ENCODE peak calls at places on chromosomes 3 and 15, in eight cellular contexts. E, R, G, F, C, K, W and L are unnamed samples.
A peak's percentile ranks its signal among the peaks of the same experiment; 100 is the strongest.

GRCh38 chr3:14154242-14154641 is 24.2 kb downstream of the XPC start:
- DNase-seq in R (no peak), K (no peak), F (no peak), G (no peak), E (no peak), W (no peak), C (no peak), L (no peak)

GRCh38 chr15:59691194-59691805 is 2.2 kb upstream of the BNIP2 start:
- DNase-seq in F (peak; percentile 18), E (no peak), K (peak; percentile 44), W (no peak), G (peak; percentile 55), R (peak; percentile 53), C (peak; percentile 19), L (no peak)

GRCh38 chr15:56038015-56038414 is 44.6 kb upstream of the NEDD4 start:
- DNase-seq in G (peak; percentile 59), W (no peak), K (no peak), C (no peak), F (no peak), R (no peak), E (no peak), L (no peak)

GRCh38 chr3:131591394-131591990 is 88.7 kb upstream of the MRPL3 start:
- DNase-seq in C (no peak), R (no peak), E (no peak), W (no peak), K (no peak), F (no peak), G (peak; percentile 43), L (no peak)

GRCh38 chr3:192851821-192852352 is 65.8 kb downstream of the MB21D2 start:
- DNase-seq in G (peak; percentile 78), K (no peak), W (peak; percentile 78), F (no peak), R (peak; percentile 84), E (no peak), C (no peak), L (no peak)

GRCh38 chr15:47897525-47897924 is 180.2 kb downstream of the SEMA6D start:
- DNase-seq in K (no peak), W (no peak), R (no peak), E (no peak), F (no peak), C (no peak), G (no peak), L (no peak)

GRCh38 chr15:58475573-58476524 is 44.1 kb downstream of the LIPC start:
- DNase-seq in W (peak; percentile 36), R (peak; percentile 20), C (no peak), F (no peak), E (no peak), G (peak; percentile 78), K (no peak), L (no peak)

GRCh38 chr15:88695595-88696186 is 56.9 kb downstream of the ISG20 start:
- DNase-seq in F (no peak), W (no peak), C (no peak), G (no peak), R (no peak), K (no peak), E (no peak), L (no peak)

GRCh38 chr15:66942649-66943390 is 122.6 kb upstream of the SMAD3 start:
- DNase-seq in W (no peak), R (no peak), K (no peak), F (no peak), C (no peak), G (no peak), E (no peak), L (no peak)

GRCh38 chr15:66046751-66047150 is 177.5 kb downstream of the RAB11A start:
- DNase-seq in C (no peak), F (no peak), R (no peak), W (no peak), E (no peak), G (no peak), K (no peak), L (no peak)

GRCh38 chr3:53773330-53773583 is 73.0 kb downstream of the CHDH start:
- DNase-seq in G (no peak), R (no peak), K (no peak), E (no peak), C (no peak), W (no peak), F (no peak), L (no peak)

GRCh38 chr3:196431193-196432136 is 762 bp downstream of the UBXN7 start:
- DNase-seq in C (no peak), G (peak; percentile 76), W (peak; percentile 76), K (peak; percentile 19), E (no peak), R (peak; percentile 29), F (peak; percentile 3), L (no peak)

GRCh38 chr3:129449279-129450115 is 9.5 kb downstream of the IFT122 start:
- DNase-seq in R (no peak), K (no peak), F (no peak), W (no peak), E (no peak), G (no peak), C (no peak), L (no peak)

GRCh38 chr3:99638244-99638948 is at the start of gene COL8A1:
- DNase-seq in F (no peak), W (peak; percentile 78), K (no peak), E (no peak), G (peak; percentile 83), C (no peak), R (no peak), L (no peak)

GRCh38 chr3:181484026-181484425 is 227.7 kb upstream of the SOX2 start:
- DNase-seq in F (no peak), R (no peak), G (no peak), C (no peak), W (no peak), E (no peak), K (no peak), L (no peak)

GRCh38 chr3:43190682-43191081 is 84.8 kb upstream of the POMGNT2 start:
- DNase-seq in C (no peak), G (peak; percentile 98), E (no peak), F (no peak), R (peak; percentile 57), W (no peak), K (no peak), L (no peak)

GRCh38 chr3:25820816-25821486 is 31.1 kb downstream of the OXSM start:
- DNase-seq in E (no peak), R (no peak), F (no peak), G (no peak), K (no peak), C (no peak), W (no peak), L (no peak)

GRCh38 chr15:66951976-66952375 is 113.4 kb upstream of the SMAD3 start:
- DNase-seq in C (no peak), W (no peak), G (peak; percentile 25), E (no peak), K (no peak), R (no peak), F (no peak), L (no peak)

GRCh38 chr3:146189519-146190173 is 28.7 kb upstream of the PLOD2 start:
- DNase-seq in C (peak; percentile 0), W (no peak), G (peak; percentile 65), K (no peak), E (peak; percentile 12), F (no peak), R (peak; percentile 54), L (peak; percentile 14)